ENCODE peak calls at places on chromosome 10, in seven cellular contexts. A is MM.1S, X is PC-3, D is HCT116, B is neural progenitor cell, O is hepatocyte, J is SK-N-SH. R is an unnamed sample.

GRCh38 chr10:5679606-5680005 is 5.0 kb upstream of the TASOR2 start:
- DNase-seq in J (no peak), D (no peak), X (peak; percentile 9), O (no peak), B (no peak), A (no peak), R (peak; percentile 74)

GRCh38 chr10:5165738-5166137 is 19.2 kb downstream of the AKR1C8 start:
- DNase-seq in X (no peak), O (no peak), J (peak; percentile 1), A (no peak), B (peak; percentile 6), D (peak; percentile 2), R (no peak)

GRCh38 chr10:34744590-34744989 is 70.5 kb downstream of the PARD3 start:
- DNase-seq in J (peak; percentile 54), X (no peak), A (no peak), O (no peak), B (no peak), D (no peak), R (no peak)

GRCh38 chr10:122132882-122133634 is 138.0 kb upstream of the BTBD16 start:
- DNase-seq in A (no peak), O (no peak), B (no peak), J (no peak), X (no peak), D (no peak), R (no peak)

GRCh38 chr10:21919117-21919516 is 84.4 kb downstream of the DNAJC1 start:
- DNase-seq in X (no peak), A (no peak), J (peak; percentile 17), D (no peak), B (no peak), O (no peak), R (no peak)

GRCh38 chr10:16809074-16809718 is 8.0 kb downstream of the RSU1 start:
- DNase-seq in J (peak; percentile 54), B (peak; percentile 71), X (peak; percentile 25), D (peak; percentile 31), O (peak; percentile 49), A (peak; percentile 37), R (peak; percentile 61)

GRCh38 chr10:5344746-5345145 is 20.0 kb upstream of the UCN3 start:
- DNase-seq in X (no peak), O (no peak), A (no peak), D (no peak), B (no peak), J (no peak), R (no peak)

GRCh38 chr10:61663466-61663865 is 737 bp downstream of the CABCOCO1 start:
- DNase-seq in A (no peak), J (no peak), O (no peak), X (peak; percentile 52), B (no peak), D (no peak), R (peak; percentile 16)

GRCh38 chr10:115092555-115093285 is 445 bp upstream of the ATRNL1 start:
- DNase-seq in X (no peak), D (no peak), B (peak; percentile 80), O (peak; percentile 68), J (peak; percentile 92), A (peak; percentile 79), R (peak; percentile 44)

GRCh38 chr10:37700886-37701780 is 156.3 kb downstream of the ZNF248 start:
- DNase-seq in O (no peak), J (no peak), X (no peak), D (no peak), B (no peak), A (peak; percentile 68), R (no peak)
- H3K9me3 ChIP-seq in O (no peaks in the 10 kb centered on the region), J (no peaks in the 10 kb centered on the region), X (no peaks in the 10 kb centered on the region), D (no peaks in the 10 kb centered on the region), B (no peaks in the 10 kb centered on the region), A (no peaks in the 10 kb centered on the region), R (no peaks in the 10 kb centered on the region)

GRCh38 chr10:124618674-124619073 is 125.5 kb downstream of the FAM53B start:
- DNase-seq in A (no peak), O (no peak), D (no peak), B (no peak), J (no peak), X (no peak), R (no peak)
- H3K4me3 ChIP-seq in A (no peak overlapping the region), O (no peak overlapping the region), D (no peak overlapping the region), B (no peak overlapping the region), J (no peak overlapping the region), X (no peak overlapping the region), R (no peak overlapping the region)

GRCh38 chr10:90181251-90181691 is 479.9 kb downstream of the KIF20B start:
- DNase-seq in D (no peak), J (no peak), X (no peak), A (no peak), B (no peak), O (no peak), R (no peak)

GRCh38 chr10:90175161-90175681 is 473.8 kb downstream of the KIF20B start:
- DNase-seq in J (no peak), X (no peak), O (no peak), B (no peak), A (no peak), D (no peak), R (no peak)

GRCh38 chr10:90174531-90174930 is 473.1 kb downstream of the KIF20B start:
- DNase-seq in J (no peak), A (no peak), D (no peak), X (no peak), O (no peak), B (no peak), R (no peak)

DNA sequence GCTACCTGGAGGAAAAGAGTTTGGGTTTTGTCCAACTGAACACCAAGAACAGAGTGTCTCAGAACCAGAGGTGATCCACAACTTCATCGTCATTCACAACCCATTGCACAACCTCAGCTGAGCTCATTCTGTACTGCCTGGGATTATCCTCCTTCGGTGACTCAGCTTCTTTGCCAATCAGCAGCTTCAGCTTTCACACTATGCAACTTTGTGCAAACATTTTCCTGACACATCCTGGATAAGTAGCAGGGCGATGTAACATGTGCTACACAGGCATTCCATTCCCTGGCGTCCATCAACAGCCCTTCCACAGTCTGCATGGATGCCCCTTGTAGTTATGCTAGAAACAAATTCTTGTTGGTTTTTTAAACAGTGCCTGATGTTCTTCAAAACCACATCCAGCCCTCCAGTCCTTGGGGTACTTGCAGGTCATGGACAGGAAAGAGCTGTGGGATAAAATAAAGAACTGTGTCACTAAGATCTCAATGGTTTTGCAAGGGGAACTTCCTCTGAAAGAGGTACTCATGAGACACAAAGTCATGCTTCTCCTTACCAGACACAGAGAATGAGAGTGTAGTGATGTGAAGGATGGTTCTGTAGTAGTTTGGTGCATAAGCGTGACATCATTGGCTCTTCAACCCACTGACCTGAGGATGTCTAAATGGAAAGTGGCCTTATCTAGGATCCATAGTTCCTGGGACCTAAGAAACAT is 478.5 kb downstream of the KIF20B start:
- DNase-seq in J (no peak), A (no peak), X (peak; percentile 76), D (peak; percentile 43), O (peak; percentile 78), B (no peak), R (peak; percentile 23)
- TF ChIP-seq EZH2phosphoT487 in J (no peak), A (no peak), X (no peak), D (no peak), O (no peak), B (no peak), R (no peak)

GRCh38 chr10:118520116-118520742 is 75.2 kb downstream of the PRLHR start:
- DNase-seq in B (no peak), O (no peak), A (no peak), J (no peak), X (no peak), D (no peak), R (no peak)
- H3K9me3 ChIP-seq in B (no peaks in the 10 kb centered on the region), O (no peaks in the 10 kb centered on the region), A (no peaks in the 10 kb centered on the region), J (no peaks in the 10 kb centered on the region), X (no peaks in the 10 kb centered on the region), D (no peaks in the 10 kb centered on the region), R (no peaks in the 10 kb centered on the region)

DNA sequence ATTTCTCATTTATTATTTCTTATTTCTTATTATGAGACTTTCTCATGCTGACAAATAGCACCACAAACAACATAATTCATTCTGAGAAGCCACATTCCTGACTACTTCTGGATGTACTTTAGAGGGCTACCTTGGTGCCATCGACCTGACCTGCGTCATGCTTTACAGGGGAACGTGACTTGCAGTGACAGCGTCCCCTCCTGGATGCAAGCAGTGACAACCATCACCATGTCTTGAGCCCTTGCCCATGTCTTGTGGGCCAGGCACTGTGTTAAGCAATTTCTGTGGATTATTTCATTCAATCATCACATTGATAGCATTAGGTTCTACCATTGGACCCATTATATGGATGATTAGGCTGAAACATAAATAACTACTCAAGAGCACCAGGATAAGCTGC is 137.0 kb downstream of the ANK3 start:
- DNase-seq in B (no peak), X (no peak), D (no peak), J (no peak), A (no peak), O (no peak), R (no peak)
- H3K4me3 ChIP-seq in B (no peak overlapping the region), X (no peak overlapping the region), D (no peak overlapping the region), J (no peak overlapping the region), A (no peak overlapping the region), O (no peak overlapping the region), R (no peak overlapping the region)